ENCODE peak calls at places on chromosome 1, in seven cellular contexts. One of them, this sample, is unnamed.

GRCh38 chr1:55781944-55782482 is 566.8 kb upstream of the USP24 start:
- DNase-seq in mucosa of gallbladder: no peak
- DNase-seq in adrenal gland: peak
- DNase-seq in activated CD4-positive, alpha-beta memory T cell treated with anti-CD3 and anti-CD28 coated beads for 36 hours: no peak
- DNase-seq in islet precursor cell: no peak
- DNase-seq in MV-4-11: no peak
- DNase-seq in choroid plexus epithelial cell: peak
- DNase-seq in this sample: no peak

GRCh38 chr1:26160527-26161407 is 1.9 kb downstream of the FAM110D start:
- DNase-seq in mucosa of gallbladder: no peak
- DNase-seq in adrenal gland: no peak
- DNase-seq in activated CD4-positive, alpha-beta memory T cell treated with anti-CD3 and anti-CD28 coated beads for 36 hours: no peak
- DNase-seq in islet precursor cell: no peak
- DNase-seq in MV-4-11: no peak
- DNase-seq in choroid plexus epithelial cell: no peak
- DNase-seq in this sample: no peak

GRCh38 chr1:154276797-154277196 is 4.4 kb downstream of the HAX1 start:
- DNase-seq in mucosa of gallbladder: no peak
- DNase-seq in adrenal gland: no peak
- DNase-seq in activated CD4-positive, alpha-beta memory T cell treated with anti-CD3 and anti-CD28 coated beads for 36 hours: peak
- DNase-seq in islet precursor cell: no peak
- DNase-seq in MV-4-11: no peak
- DNase-seq in choroid plexus epithelial cell: no peak
- DNase-seq in this sample: no peak

GRCh38 chr1:15703562-15703961 is 19.4 kb downstream of the PLEKHM2 start:
- DNase-seq in mucosa of gallbladder: peak
- DNase-seq in adrenal gland: peak
- DNase-seq in activated CD4-positive, alpha-beta memory T cell treated with anti-CD3 and anti-CD28 coated beads for 36 hours: no peak
- DNase-seq in islet precursor cell: peak
- DNase-seq in MV-4-11: no peak
- DNase-seq in choroid plexus epithelial cell: peak
- DNase-seq in this sample: peak

GRCh38 chr1:246566808-246567154 is 525 bp downstream of the CNST start:
- DNase-seq in mucosa of gallbladder: no peak
- DNase-seq in adrenal gland: no peak
- DNase-seq in activated CD4-positive, alpha-beta memory T cell treated with anti-CD3 and anti-CD28 coated beads for 36 hours: no peak
- DNase-seq in islet precursor cell: no peak
- DNase-seq in MV-4-11: peak
- DNase-seq in choroid plexus epithelial cell: peak
- DNase-seq in this sample: no peak

GRCh38 chr1:152884085-152884484 is 6.0 kb downstream of the SMCP start:
- DNase-seq in mucosa of gallbladder: no peak
- DNase-seq in adrenal gland: no peak
- DNase-seq in activated CD4-positive, alpha-beta memory T cell treated with anti-CD3 and anti-CD28 coated beads for 36 hours: no peak
- DNase-seq in islet precursor cell: no peak
- DNase-seq in MV-4-11: no peak
- DNase-seq in choroid plexus epithelial cell: no peak
- DNase-seq in this sample: no peak

GRCh38 chr1:23198373-23198772 is 18.9 kb downstream of the HTR1D start:
- DNase-seq in mucosa of gallbladder: no peak
- DNase-seq in adrenal gland: no peak
- DNase-seq in activated CD4-positive, alpha-beta memory T cell treated with anti-CD3 and anti-CD28 coated beads for 36 hours: no peak
- DNase-seq in islet precursor cell: no peak
- DNase-seq in MV-4-11: no peak
- DNase-seq in choroid plexus epithelial cell: peak
- DNase-seq in this sample: no peak

GRCh38 chr1:201025571-201026002 is 2.1 kb upstream of the KIF21B start:
- DNase-seq in mucosa of gallbladder: no peak
- DNase-seq in adrenal gland: peak
- DNase-seq in activated CD4-positive, alpha-beta memory T cell treated with anti-CD3 and anti-CD28 coated beads for 36 hours: peak
- DNase-seq in islet precursor cell: peak
- DNase-seq in MV-4-11: no peak
- DNase-seq in choroid plexus epithelial cell: peak
- DNase-seq in this sample: no peak

GRCh38 chr1:35745124-35745730 is 24.6 kb downstream of the CLSPN start:
- DNase-seq in mucosa of gallbladder: no peak
- DNase-seq in adrenal gland: no peak
- DNase-seq in activated CD4-positive, alpha-beta memory T cell treated with anti-CD3 and anti-CD28 coated beads for 36 hours: no peak
- DNase-seq in islet precursor cell: no peak
- DNase-seq in MV-4-11: no peak
- DNase-seq in choroid plexus epithelial cell: no peak
- DNase-seq in this sample: no peak

GRCh38 chr1:91699339-91699970 is 186.5 kb downstream of the TGFBR3 start:
- DNase-seq in mucosa of gallbladder: peak
- DNase-seq in adrenal gland: peak
- DNase-seq in activated CD4-positive, alpha-beta memory T cell treated with anti-CD3 and anti-CD28 coated beads for 36 hours: no peak
- DNase-seq in islet precursor cell: no peak
- DNase-seq in MV-4-11: no peak
- DNase-seq in choroid plexus epithelial cell: peak
- DNase-seq in this sample: peak

GRCh38 chr1:227437495-227438008 is 119.3 kb upstream of the CDC42BPA start:
- DNase-seq in mucosa of gallbladder: no peak
- DNase-seq in adrenal gland: no peak
- DNase-seq in activated CD4-positive, alpha-beta memory T cell treated with anti-CD3 and anti-CD28 coated beads for 36 hours: no peak
- DNase-seq in islet precursor cell: no peak
- DNase-seq in MV-4-11: peak
- DNase-seq in choroid plexus epithelial cell: peak
- DNase-seq in this sample: no peak

GRCh38 chr1:3903141-3904005 is 3.3 kb upstream of the C1orf174 start:
- DNase-seq in mucosa of gallbladder: no peak
- DNase-seq in adrenal gland: no peak
- DNase-seq in activated CD4-positive, alpha-beta memory T cell treated with anti-CD3 and anti-CD28 coated beads for 36 hours: peak
- DNase-seq in islet precursor cell: no peak
- DNase-seq in MV-4-11: no peak
- DNase-seq in choroid plexus epithelial cell: peak
- DNase-seq in this sample: peak

GRCh38 chr1:156119503-156120209 is 5.1 kb downstream of the LMNA start:
- DNase-seq in mucosa of gallbladder: no peak
- DNase-seq in adrenal gland: peak
- DNase-seq in activated CD4-positive, alpha-beta memory T cell treated with anti-CD3 and anti-CD28 coated beads for 36 hours: peak
- DNase-seq in islet precursor cell: peak
- DNase-seq in MV-4-11: peak
- DNase-seq in choroid plexus epithelial cell: peak
- DNase-seq in this sample: no peak

GRCh38 chr1:210376836-210377377 is 48.2 kb downstream of the HHAT start:
- DNase-seq in mucosa of gallbladder: no peak
- DNase-seq in adrenal gland: no peak
- DNase-seq in activated CD4-positive, alpha-beta memory T cell treated with anti-CD3 and anti-CD28 coated beads for 36 hours: no peak
- DNase-seq in islet precursor cell: no peak
- DNase-seq in MV-4-11: no peak
- DNase-seq in choroid plexus epithelial cell: no peak
- DNase-seq in this sample: no peak

GRCh38 chr1:94296018-94296417 is 58.6 kb upstream of the ARHGAP29 start:
- DNase-seq in mucosa of gallbladder: no peak
- DNase-seq in adrenal gland: peak
- DNase-seq in activated CD4-positive, alpha-beta memory T cell treated with anti-CD3 and anti-CD28 coated beads for 36 hours: no peak
- DNase-seq in islet precursor cell: no peak
- DNase-seq in MV-4-11: no peak
- DNase-seq in choroid plexus epithelial cell: peak
- DNase-seq in this sample: no peak

GRCh38 chr1:117653732-117654484 is 48.1 kb downstream of the TENT5C start:
- DNase-seq in mucosa of gallbladder: no peak
- DNase-seq in adrenal gland: no peak
- DNase-seq in activated CD4-positive, alpha-beta memory T cell treated with anti-CD3 and anti-CD28 coated beads for 36 hours: peak
- DNase-seq in islet precursor cell: no peak
- DNase-seq in MV-4-11: no peak
- DNase-seq in choroid plexus epithelial cell: no peak
- DNase-seq in this sample: no peak

GRCh38 chr1:208203848-208204609 is 40.2 kb downstream of the PLXNA2 start:
- DNase-seq in mucosa of gallbladder: no peak
- DNase-seq in adrenal gland: no peak
- DNase-seq in activated CD4-positive, alpha-beta memory T cell treated with anti-CD3 and anti-CD28 coated beads for 36 hours: no peak
- DNase-seq in islet precursor cell: peak
- DNase-seq in MV-4-11: no peak
- DNase-seq in choroid plexus epithelial cell: peak
- DNase-seq in this sample: no peak

GRCh38 chr1:16905856-16906702 is 10.3 kb downstream of the RNU1-2 start:
- DNase-seq in mucosa of gallbladder: no peak
- DNase-seq in adrenal gland: peak
- DNase-seq in activated CD4-positive, alpha-beta memory T cell treated with anti-CD3 and anti-CD28 coated beads for 36 hours: peak
- DNase-seq in islet precursor cell: peak
- DNase-seq in MV-4-11: peak
- DNase-seq in choroid plexus epithelial cell: peak
- DNase-seq in this sample: no peak

GRCh38 chr1:206736878-206737728 is 33.5 kb upstream of the IL19 start:
- DNase-seq in mucosa of gallbladder: no peak
- DNase-seq in adrenal gland: no peak
- DNase-seq in activated CD4-positive, alpha-beta memory T cell treated with anti-CD3 and anti-CD28 coated beads for 36 hours: peak
- DNase-seq in islet precursor cell: no peak
- DNase-seq in MV-4-11: no peak
- DNase-seq in choroid plexus epithelial cell: no peak
- DNase-seq in this sample: no peak

GRCh38 chr1:180195401-180195800 is 34.7 kb upstream of the LHX4 start:
- DNase-seq in mucosa of gallbladder: no peak
- DNase-seq in adrenal gland: no peak
- DNase-seq in activated CD4-positive, alpha-beta memory T cell treated with anti-CD3 and anti-CD28 coated beads for 36 hours: no peak
- DNase-seq in islet precursor cell: no peak
- DNase-seq in MV-4-11: no peak
- DNase-seq in choroid plexus epithelial cell: no peak
- DNase-seq in this sample: no peak

GRCh38 chr1:119353851-119354250 is 14.7 kb upstream of the HAO2 start:
- DNase-seq in mucosa of gallbladder: no peak
- DNase-seq in adrenal gland: no peak
- DNase-seq in activated CD4-positive, alpha-beta memory T cell treated with anti-CD3 and anti-CD28 coated beads for 36 hours: no peak
- DNase-seq in islet precursor cell: no peak
- DNase-seq in MV-4-11: no peak
- DNase-seq in choroid plexus epithelial cell: no peak
- DNase-seq in this sample: no peak